ENCODE peak calls at places on chromosomes 12 and 14, in six cellular contexts. A is mesenchymal stem cell, G is heart left ventricle, E is spleen, T is fibroblast of lung, U is suprapubic skin. D is an unnamed sample. For H3K36me3, the result is how much of the 10 kb centered on the place peaks cover.

GRCh38 chr12:106854723-106855122 is 80.2 kb downstream of the RIC8B start:
- DNase-seq in A (no peak), U (no peak), E (no peak), T (no peak), G (no peak), D (no peak)

GRCh38 chr12:47558625-47559345 is 147.0 kb downstream of the RPAP3 start:
- DNase-seq in A (no peak), T (no peak), G (no peak), E (no peak), U (no peak), D (no peak)

GRCh38 chr14:105061428-105062047 is 3.7 kb downstream of the GPR132 start:
- DNase-seq in T (no peak), U (no peak), A (no peak), G (peak), E (peak), D (no peak)

GRCh38 chr12:57343703-57344378 is 87.0 kb downstream of the R3HDM2 start:
- DNase-seq in E (no peak), T (no peak), G (no peak), A (no peak), U (no peak), D (no peak)

GRCh38 chr14:48127674-48128073 is 452.3 kb upstream of the MDGA2 start:
- DNase-seq in G (no peak), A (no peak), T (no peak), E (no peak), U (no peak), D (no peak)

GRCh38 chr12:52900166-52900895 is 4.5 kb downstream of the KRT8 start:
- DNase-seq in T (no peak), E (no peak), G (no peak), A (no peak), U (no peak), D (no peak)

GRCh38 chr12:51847830-51848727 is at the start of gene FIGNL2:
- DNase-seq in A (peak), G (peak), U (peak), E (no peak), T (peak), D (peak)

GRCh38 chr14:88518592-88519512 is 36.0 kb downstream of the PTPN21 start:
- DNase-seq in G (no peak), U (no peak), E (no peak), T (peak), A (peak), D (no peak)

GRCh38 chr14:83255015-83255726 is 1721.5 kb upstream of the SEL1L start:
- DNase-seq in E (no peak), U (no peak), G (no peak), A (peak), T (no peak), D (no peak)

GRCh38 chr12:123111498-123112165 is 39.3 kb downstream of the PITPNM2 start:
- DNase-seq in A (peak), T (peak), G (no peak), E (no peak), U (no peak), D (no peak)

GRCh38 chr12:5466521-5466960 is 34.6 kb downstream of the NTF3 start:
- DNase-seq in G (no peak), U (no peak), T (peak), E (no peak), A (no peak), D (no peak)

GRCh38 chr12:72271401-72271740 is 799 bp upstream of the TRHDE start:
- DNase-seq in E (peak), U (no peak), G (no peak), A (peak), T (peak), D (peak)

GRCh38 chr12:80627773-80628172 is 79.7 kb upstream of the MYF6 start:
- DNase-seq in A (peak), G (no peak), E (no peak), U (no peak), T (peak), D (no peak)

GRCh38 chr12:29782285-29782820 is 1.4 kb downstream of the TMTC1 start:
- DNase-seq in E (no peak), A (peak), T (peak), G (no peak), U (no peak), D (peak)

GRCh38 chr12:123114305-123115083 is 36.4 kb downstream of the PITPNM2 start:
- DNase-seq in U (no peak), G (no peak), A (no peak), E (no peak), T (no peak), D (no peak)

GRCh38 chr14:99185436-99186068 is 86.4 kb downstream of the BCL11B start:
- DNase-seq in E (no peak), G (no peak), A (no peak), U (no peak), T (no peak), D (no peak)

GRCh38 chr12:182381-182883 is 31.5 kb downstream of the SLC6A12 start:
- DNase-seq in E (peak), U (no peak), G (peak), A (peak), T (peak), D (no peak)

GRCh38 chr12:31524791-31525495 is 66.0 kb downstream of the DENND5B start:
- DNase-seq in T (peak), U (no peak), A (peak), G (no peak), E (no peak), D (no peak)

GRCh38 chr12:49092086-49092815 is 2.4 kb downstream of the DHH start:
- DNase-seq in E (peak), T (no peak), G (peak), U (no peak), A (peak), D (peak)

GRCh38 chr14:24398943-24399801 is at the start of gene NYNRIN:
- DNase-seq in T (peak), U (peak), G (no peak), E (peak), A (peak), D (peak)

GRCh38 chr14:71341160-71341559 is 433.9 kb downstream of the PCNX1 start:
- DNase-seq in U (no peak), G (no peak), T (no peak), E (no peak), A (no peak), D (no peak)

GRCh38 chr12:92899388-92900001 is 29.6 kb downstream of the EEA1 start:
- DNase-seq in T (peak), A (peak), G (peak), E (no peak), U (peak), D (peak)

GRCh38 chr12:46209914-46210834 is 58.7 kb downstream of the SLC38A1 start:
- DNase-seq in A (no peak), G (peak), U (no peak), T (peak), E (peak), D (no peak)

GRCh38 chr12:47767197-47767724 is 5.8 kb upstream of the SLC48A1 start:
- DNase-seq in G (peak), E (peak), U (no peak), T (no peak), A (no peak), D (peak)

GRCh38 chr12:2198088-2198501 is 145.3 kb downstream of the CACNA1C start:
- DNase-seq in E (no peak), T (peak), G (peak), A (peak), U (no peak), D (peak)

GRCh38 chr12:122837306-122838265 is 2.3 kb downstream of the HIP1R start:
- DNase-seq in A (no peak), E (peak), T (no peak), G (no peak), U (no peak), D (no peak)

DNA sequence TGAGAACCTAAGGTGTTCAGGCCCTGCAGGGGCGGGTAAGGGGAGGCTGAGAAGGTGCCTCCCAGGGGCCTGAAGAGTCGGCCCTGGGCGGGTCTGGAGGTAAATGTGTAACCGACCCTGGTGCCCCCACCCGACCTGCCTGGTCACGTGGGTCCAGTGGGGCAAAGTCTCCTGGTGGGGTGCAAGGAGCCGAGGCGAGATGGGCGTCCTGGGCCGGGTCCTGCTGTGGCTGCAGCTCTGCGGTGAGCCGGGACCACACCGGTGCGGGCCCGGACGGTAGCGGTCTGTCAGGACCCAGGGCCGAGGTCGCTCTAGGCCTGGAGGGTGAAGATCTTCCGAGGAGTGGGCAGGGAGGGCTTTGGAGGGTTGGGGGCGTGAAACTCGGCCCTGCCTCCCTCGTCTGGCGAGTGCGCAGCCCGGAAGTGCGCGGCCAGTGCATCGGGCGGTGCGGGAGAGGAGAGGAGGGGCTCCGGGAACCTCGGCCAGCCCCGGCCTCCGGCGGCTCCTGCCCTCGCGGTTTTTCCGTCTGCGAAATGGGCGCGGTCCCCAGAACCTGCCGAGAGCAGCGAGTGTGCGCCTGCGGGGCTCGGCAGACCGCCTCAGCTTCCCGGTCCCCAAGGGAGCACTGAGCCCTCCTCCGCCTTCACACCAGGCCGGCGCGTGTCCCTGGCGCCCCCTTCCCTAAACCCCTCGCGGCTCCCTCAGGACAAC is at the start of gene AMN:
- DNase-seq in E (peak), T (no peak), G (no peak), U (no peak), A (no peak), D (peak)
- H3K4me3 ChIP-seq in E (peak), T (no peak), G (no peak), U (peak), A (peak), D (peak)

GRCh38 chr14:89827260-89827659 is 127.3 kb downstream of the EFCAB11 start:
- DNase-seq in U (no peak), A (no peak), G (no peak), T (no peak), E (peak), D (no peak)

GRCh38 chr14:89823732-89824131 is 130.8 kb downstream of the EFCAB11 start:
- DNase-seq in T (no peak), A (no peak), G (no peak), U (no peak), E (no peak), D (no peak)

GRCh38 chr14:89828473-89829200 is 125.9 kb downstream of the EFCAB11 start:
- DNase-seq in U (no peak), A (no peak), G (no peak), T (no peak), E (no peak), D (no peak)

GRCh38 chr14:89826581-89826980 is 127.9 kb downstream of the EFCAB11 start:
- DNase-seq in A (peak), E (no peak), T (peak), G (no peak), U (no peak), D (no peak)
- H3K36me3 ChIP-seq in A (under half), E (under half), T (under half), G (under half), U (under half), D (under half)

DNA sequence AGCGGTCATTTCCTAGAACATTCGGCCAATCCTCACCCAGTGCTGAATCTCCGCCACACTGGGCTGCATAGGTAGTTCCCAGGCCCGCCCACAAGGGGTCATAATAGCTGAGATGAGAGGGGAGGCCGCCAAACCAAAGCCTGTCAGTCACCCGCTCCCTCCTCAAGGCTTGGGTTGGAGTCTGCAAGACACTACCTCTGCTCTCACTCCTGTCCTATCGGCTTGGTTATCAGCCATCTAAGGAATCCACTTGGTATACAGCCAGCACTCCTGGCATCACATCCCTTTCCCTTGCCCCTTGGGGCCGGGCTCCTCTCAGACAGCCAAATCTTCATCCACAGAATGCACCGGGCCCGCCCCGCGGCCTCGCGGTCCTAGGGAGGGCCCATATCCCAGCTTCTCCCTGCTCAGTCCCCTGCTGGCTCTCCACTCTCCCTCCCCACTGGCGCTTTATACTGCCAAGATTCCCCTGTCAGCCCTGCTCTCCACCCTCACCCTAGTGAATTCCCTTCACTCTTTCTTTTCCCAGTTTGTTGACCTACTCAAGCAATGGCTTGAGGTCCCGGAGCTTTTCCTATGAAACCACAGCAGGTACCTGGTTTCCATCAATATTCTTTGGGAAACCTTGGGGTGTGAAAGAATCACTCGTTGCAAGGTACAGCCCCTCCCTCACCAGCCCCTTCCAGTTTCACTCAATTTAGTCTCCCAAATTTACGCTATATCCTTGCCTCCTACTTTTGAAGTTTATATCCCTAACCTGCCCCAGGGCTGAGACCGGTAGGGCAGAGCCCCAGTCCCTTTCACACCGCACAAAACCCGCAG is 1.5 kb downstream of the IFFO1 start:
- DNase-seq in T (peak), A (peak), U (no peak), G (peak), E (peak), D (peak)
- H3K4me3 ChIP-seq in T (peak), A (peak), U (peak), G (peak), E (peak), D (peak)

GRCh38 chr12:10385181-10385613 is 4.6 kb downstream of the KLRK1 start:
- DNase-seq in A (peak), E (no peak), G (no peak), T (peak), U (no peak), D (no peak)

GRCh38 chr12:10384191-10384590 is 5.7 kb downstream of the KLRK1 start:
- DNase-seq in T (no peak), U (no peak), G (no peak), A (no peak), E (no peak), D (no peak)

DNA sequence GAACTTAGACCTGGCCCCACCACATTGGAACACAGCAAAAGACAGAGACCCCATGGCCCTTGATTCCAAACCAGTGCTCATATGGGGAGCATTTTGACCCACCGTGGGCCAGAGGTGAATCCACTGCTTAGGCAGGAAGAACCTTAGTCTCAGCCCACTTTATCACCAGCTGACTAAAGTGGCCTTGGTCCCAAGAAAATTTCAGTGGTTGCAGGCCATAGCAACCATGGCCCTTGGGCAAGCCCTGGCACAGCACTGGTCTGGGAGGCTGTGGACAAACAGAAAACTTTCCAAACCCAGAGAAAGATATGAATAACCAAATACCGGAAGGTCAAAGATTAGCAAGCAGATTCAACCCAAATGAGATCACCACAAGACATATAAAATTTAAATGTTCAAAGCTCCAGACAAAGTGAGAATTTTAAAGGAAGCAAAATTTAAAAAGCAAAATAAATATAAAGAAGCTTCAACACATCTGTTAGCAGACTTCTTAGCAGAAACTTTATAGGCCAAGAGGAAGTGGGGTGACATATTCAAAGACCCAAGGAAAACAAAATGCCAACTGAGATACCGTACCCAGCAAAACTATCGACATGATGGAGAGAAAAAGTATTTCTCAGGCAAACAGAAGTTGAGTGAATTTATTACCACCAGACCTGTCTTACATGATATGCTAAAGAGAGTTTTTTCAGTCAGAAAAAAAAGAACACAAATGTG is 7.8 kb downstream of the KLRK1 start:
- DNase-seq in A (no peak), U (no peak), G (no peak), E (no peak), T (no peak), D (no peak)
- H3K36me3 ChIP-seq in A (under half), U (under half), G (under half), E (under half), T (under half), D (under half)